ENCODE peak calls at places on chromosomes 16 and 17, in six cellular contexts. B, H, Y, O, X and N are unnamed samples.

GRCh38 chr16:324451-325334 is 27.8 kb downstream of the AXIN1 start:
- DNase-seq in X (peak), B (peak), Y (no peak), H (no peak), O (peak), N (no peak)

GRCh38 chr16:20821682-20822081 is 15.4 kb downstream of the REXO5 start:
- DNase-seq in O (no peak), H (no peak), Y (no peak), B (no peak), X (no peak), N (no peak)

GRCh38 chr16:67562918-67563707 is 787 bp downstream of the CTCF start:
- DNase-seq in H (peak), Y (peak), B (peak), O (peak), X (peak), N (no peak)

GRCh38 chr17:31433091-31433790 is 41.8 kb downstream of the RAB11FIP4 start:
- DNase-seq in Y (no peak), B (no peak), H (no peak), X (no peak), O (peak), N (no peak)

GRCh38 chr17:57377094-57377493 is 120.8 kb downstream of the MSI2 start:
- DNase-seq in H (no peak), Y (no peak), O (no peak), X (no peak), B (no peak), N (no peak)

GRCh38 chr17:76370261-76370993 is 14.0 kb upstream of the SPHK1 start:
- DNase-seq in B (no peak), Y (peak), O (no peak), X (no peak), H (peak), N (no peak)

GRCh38 chr17:9236286-9237052 is 215.2 kb downstream of the NTN1 start:
- DNase-seq in O (no peak), B (no peak), H (no peak), Y (no peak), X (no peak), N (no peak)

GRCh38 chr16:85350973-85351372 is 238.7 kb upstream of the CIBAR2 start:
- DNase-seq in H (peak), X (no peak), B (peak), Y (peak), O (no peak), N (peak)

GRCh38 chr17:36127882-36128369 is 24.3 kb downstream of the CCL4 start:
- DNase-seq in Y (no peak), H (no peak), X (no peak), B (no peak), O (no peak), N (no peak)

GRCh38 chr17:56528636-56529170 is 64.8 kb upstream of the NOG start:
- DNase-seq in O (no peak), H (no peak), B (no peak), Y (no peak), X (no peak), N (no peak)

GRCh38 chr16:17724242-17724898 is 253.6 kb upstream of the XYLT1 start:
- DNase-seq in B (no peak), O (no peak), Y (no peak), H (no peak), X (no peak), N (no peak)

GRCh38 chr16:56257260-56257659 is 66.0 kb downstream of the GNAO1 start:
- DNase-seq in Y (peak), B (no peak), O (no peak), X (no peak), H (no peak), N (no peak)